ENCODE peak calls at places on chromosomes 1 and 21, in four cellular contexts. D is mucosa of descending colon, X is pancreas, R is GM12865. I is an unnamed sample.

GRCh38 chr21:33817136-33817535 is 98.5 kb downstream of the ATP5PO start:
- DNase-seq in D (no peak), X (no peak), R (no peak), I (no peak)

GRCh38 chr21:28540514-28540913 is 452.2 kb downstream of the LTN1 start:
- DNase-seq in D (no peak), X (no peak), R (no peak), I (no peak)

GRCh38 chr1:248622491-248623106 is 12.3 kb downstream of the OR2T11 start:
- DNase-seq in X (no peak), R (peak; percentile 82), D (no peak), I (peak; percentile 64)

GRCh38 chr1:167526659-167527383 is 8.5 kb upstream of the CD247 start:
- DNase-seq in D (no peak), R (no peak), X (no peak), I (no peak)

GRCh38 chr21:33587792-33588484 is 546 bp downstream of the DONSON start:
- DNase-seq in X (no peak), D (peak; percentile 67), R (peak; percentile 61), I (peak; percentile 67)

GRCh38 chr1:178620584-178621475 is 104.2 kb upstream of the RALGPS2 start:
- DNase-seq in D (no peak), R (no peak), X (no peak), I (no peak)

GRCh38 chr1:74356493-74356892 is 121.3 kb downstream of the TNNI3K start:
- DNase-seq in D (no peak), X (no peak), R (no peak), I (no peak)

GRCh38 chr1:221435510-221435909 is 306.4 kb downstream of the DUSP10 start:
- DNase-seq in X (no peak), R (peak; percentile 56), D (no peak), I (peak; percentile 57)

GRCh38 chr21:45366931-45367401 is 38.0 kb upstream of the COL18A1 start:
- DNase-seq in D (peak; percentile 76), X (peak; percentile 66), R (no peak), I (no peak)

GRCh38 chr1:11929849-11930248 is 3.6 kb upstream of the KIAA2013 start:
- DNase-seq in R (peak; percentile 52), D (no peak), X (peak; percentile 68), I (peak; percentile 68)

GRCh38 chr1:6246497-6247295 is 2.7 kb downstream of the HES3 start:
- DNase-seq in R (peak; percentile 85), D (peak; percentile 85), X (peak; percentile 83), I (peak; percentile 90)

GRCh38 chr1:204075116-204075636 is 2.3 kb downstream of the SOX13 start:
- DNase-seq in X (no peak), D (peak; percentile 73), R (no peak), I (no peak)

GRCh38 chr1:223512016-223512415 is 118.8 kb downstream of the CCDC185 start:
- DNase-seq in D (no peak), R (no peak), X (no peak), I (no peak)

GRCh38 chr21:44010429-44010828 is 1.7 kb upstream of the TRAPPC10 start:
- DNase-seq in X (no peak), D (no peak), R (no peak), I (no peak)

GRCh38 chr1:53553734-53554509 is 94.7 kb downstream of the DMRTB1 start:
- DNase-seq in R (peak; percentile 7), D (peak; percentile 29), X (no peak), I (no peak)

GRCh38 chr1:104132386-104132973 is 382.8 kb downstream of the AMY1C start:
- DNase-seq in X (no peak), D (no peak), R (peak; percentile 31), I (peak; percentile 7)

GRCh38 chr1:222331340-222331739 is 216.6 kb downstream of the HHIPL2 start:
- DNase-seq in X (no peak), R (no peak), D (no peak), I (no peak)

GRCh38 chr1:11697893-11698210 is 6.3 kb downstream of the DRAXIN start:
- DNase-seq in X (no peak), D (no peak), R (no peak), I (no peak)

GRCh38 chr1:108327534-108328462 is 83.9 kb upstream of the NBPF4 start:
- DNase-seq in D (no peak), R (peak; percentile 6), X (no peak), I (no peak)

GRCh38 chr1:11967028-11967547 is 13.2 kb upstream of the MFN2 start:
- DNase-seq in R (peak; percentile 72), D (peak; percentile 51), X (peak; percentile 70), I (peak; percentile 78)

GRCh38 chr1:193156117-193156825 is 30.1 kb downstream of the B3GALT2 start:
- DNase-seq in R (no peak), D (no peak), X (no peak), I (no peak)

GRCh38 chr1:29685387-29685786 is 449.1 kb downstream of the PTPRU start:
- DNase-seq in R (no peak), D (no peak), X (no peak), I (no peak)

GRCh38 chr1:234844479-234845031 is 234.6 kb upstream of the IRF2BP2 start:
- DNase-seq in D (no peak), X (no peak), R (peak; percentile 85), I (no peak)

GRCh38 chr1:98256700-98257099 is 335.9 kb upstream of the DPYD start:
- DNase-seq in R (no peak), X (no peak), D (no peak), I (no peak)

GRCh38 chr1:188958461-188959115 is 1519.1 kb downstream of the BRINP3 start:
- DNase-seq in D (no peak), X (no peak), R (peak; percentile 5), I (no peak)

GRCh38 chr1:19643602-19644419 is at the start of gene NBL1:
- DNase-seq in R (peak; percentile 52), D (peak; percentile 88), X (peak; percentile 56), I (peak; percentile 83)

GRCh38 chr21:45388611-45389296 is 16.2 kb upstream of the COL18A1 start:
- DNase-seq in D (peak; percentile 23), R (no peak), X (peak; percentile 6), I (no peak)

GRCh38 chr1:26690576-26691031 is 5.2 kb upstream of the ARID1A start:
- DNase-seq in R (no peak), D (no peak), X (no peak), I (no peak)

GRCh38 chr21:42051788-42052187 is 19.3 kb upstream of the UMODL1 start:
- DNase-seq in D (peak; percentile 12), R (no peak), X (no peak), I (no peak)

GRCh38 chr1:8284167-8284566 is 33.7 kb upstream of the SLC45A1 start:
- DNase-seq in X (no peak), D (no peak), R (no peak), I (no peak)

GRCh38 chr1:204258213-204259115 is 44.7 kb upstream of the GOLT1A start:
- DNase-seq in D (no peak), R (peak; percentile 26), X (peak; percentile 61), I (peak; percentile 78)

GRCh38 chr1:157985473-157985872 is 8.0 kb upstream of the KIRREL1 start:
- DNase-seq in X (no peak), D (no peak), R (no peak), I (no peak)

GRCh38 chr21:14454642-14455009 is 71.7 kb upstream of the HSPA13 start:
- DNase-seq in R (peak; percentile 88), X (no peak), D (no peak), I (peak; percentile 9)

GRCh38 chr1:32372149-32372756 is 9.9 kb downstream of the TSSK3 start:
- DNase-seq in R (peak; percentile 75), D (no peak), X (no peak), I (peak; percentile 55)
- TF ChIP-seq CTCF in R (no peak), D (no peak), X (no peak), I (no peak)

DNA sequence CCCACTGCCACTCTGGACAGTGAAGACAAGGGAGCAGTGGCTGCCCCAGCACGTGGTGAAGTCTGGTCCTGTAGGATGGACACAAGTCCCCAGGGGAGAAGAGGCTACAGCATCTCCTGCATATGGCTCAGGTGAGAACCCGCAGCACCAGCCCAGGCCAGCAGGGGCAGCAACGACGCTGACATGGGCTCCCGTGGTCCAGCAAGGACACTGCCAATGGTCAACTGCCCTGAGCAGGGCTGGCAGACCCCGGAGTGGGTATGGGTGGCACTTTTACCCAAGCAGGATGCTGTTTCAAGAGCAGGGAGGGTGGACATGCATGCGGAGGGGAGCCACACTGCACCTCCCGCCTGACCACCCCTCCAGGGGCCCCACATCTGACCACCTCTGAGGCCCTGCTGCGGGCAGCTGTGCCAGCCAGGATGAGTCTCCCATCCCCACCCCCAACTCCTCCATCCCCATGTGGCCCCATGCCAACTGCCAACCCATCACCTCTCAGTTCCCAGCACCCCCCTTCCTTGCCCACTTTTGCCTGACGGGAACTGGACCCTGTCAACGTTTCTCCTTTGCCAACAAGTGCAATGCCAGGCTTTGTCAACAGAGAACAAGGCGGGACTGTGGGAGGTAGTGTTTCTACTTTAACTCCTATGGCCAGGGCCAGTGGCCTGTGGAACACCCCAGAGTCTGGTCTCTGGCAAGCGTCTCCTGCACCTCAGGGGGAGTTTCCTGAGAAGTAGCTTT is 8.6 kb downstream of the MORN1 start:
- DNase-seq in R (peak; percentile 39), D (peak; percentile 57), X (peak; percentile 60), I (peak; percentile 75)
- TF ChIP-seq CTCF in R (peak; percentile 37), D (no peak), X (peak; percentile 28), I (peak; percentile 48)

DNA sequence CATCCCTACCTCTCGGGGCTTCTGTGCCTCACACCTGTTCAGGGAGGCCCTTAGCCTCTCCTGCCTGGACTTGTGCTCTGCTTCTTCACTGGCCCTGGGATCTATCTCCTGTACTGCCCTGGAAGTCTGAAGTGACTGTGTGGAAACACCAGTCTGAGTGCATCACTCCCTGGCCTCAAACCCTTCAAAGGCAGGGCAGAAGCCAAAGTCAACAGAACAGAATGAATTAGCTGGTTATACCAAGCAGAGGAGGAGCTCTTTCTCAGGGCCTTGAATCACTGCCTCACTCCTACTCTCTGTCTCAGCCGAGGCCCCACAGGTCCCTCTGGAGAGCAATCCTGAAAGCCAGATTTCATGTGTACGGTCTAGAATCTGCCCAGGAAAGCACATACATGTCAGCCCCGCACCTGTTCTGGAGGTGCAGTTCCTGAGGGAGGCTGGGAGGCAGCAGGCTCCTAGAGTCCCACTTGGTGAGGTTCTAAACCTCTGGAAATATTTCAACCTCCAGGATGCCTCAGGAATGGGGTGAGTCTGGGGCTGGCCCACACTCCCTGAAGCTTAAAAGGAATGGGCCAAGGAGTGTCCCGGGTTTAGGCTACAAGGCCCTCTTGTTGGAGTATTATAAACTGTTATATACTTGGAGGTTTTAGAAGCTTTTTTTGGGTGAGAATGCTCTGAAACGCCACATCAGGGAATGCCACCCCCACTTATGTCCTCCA is 98.3 kb downstream of the ABCA4 start:
- DNase-seq in X (no peak), R (no peak), D (no peak), I (no peak)
- TF ChIP-seq CTCF in X (no peak), R (no peak), D (no peak), I (no peak)

DNA sequence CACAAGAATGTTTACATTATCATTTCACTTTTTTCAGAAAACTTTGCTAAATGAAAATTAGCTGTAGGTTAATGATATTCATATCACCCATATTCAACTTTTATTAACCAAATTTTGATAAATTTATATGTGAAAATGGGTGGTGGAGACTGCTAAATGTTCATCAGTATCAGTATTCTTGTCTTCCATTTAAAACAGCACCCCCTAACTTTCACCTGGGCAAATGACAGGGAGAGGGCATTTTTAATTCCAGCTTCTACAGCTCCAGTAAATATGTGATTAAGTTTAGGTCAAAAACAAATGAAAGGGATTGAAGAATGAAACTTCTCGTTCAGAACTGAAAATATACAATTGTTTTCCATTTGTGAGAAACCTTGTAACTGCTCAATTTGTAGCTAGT is 722.2 kb downstream of the KCNT2 start:
- DNase-seq in D (no peak), X (no peak), R (no peak), I (no peak)
- TF ChIP-seq CTCF in D (no peak), X (no peak), R (no peak), I (no peak)

I was measured in GM13976.